ENCODE peak calls at places on chromosomes 6 and 20, in six cellular contexts. H is mesothelial cell of epicardium; X is AG09319; F is CD8-positive, alpha-beta T cell; N is sigmoid colon; L is PC-3. B is an unnamed sample.

GRCh38 chr20:32632461-32633354 is 41.0 kb downstream of the C20orf203 start:
- DNase-seq in F (no peak), L (no peak), H (no peak), N (no peak), X (no peak), B (no peak)

GRCh38 chr20:13684566-13685222 is 46.0 kb upstream of the TASP1 start:
- DNase-seq in F (no peak), H (no peak), L (no peak), X (no peak), N (no peak), B (no peak)

GRCh38 chr6:88220493-88220892 is 54.3 kb upstream of the CNR1 start:
- DNase-seq in F (no peak), L (peak; percentile 14), H (no peak), N (no peak), X (no peak), B (no peak)

GRCh38 chr6:42405025-42405424 is 46.7 kb downstream of the TRERF1 start:
- DNase-seq in L (peak; percentile 41), H (no peak), N (no peak), X (no peak), F (no peak), B (no peak)

GRCh38 chr6:3517350-3517749 is 60.5 kb upstream of the SLC22A23 start:
- DNase-seq in L (peak; percentile 80), N (no peak), F (no peak), H (no peak), X (peak; percentile 85), B (no peak)

GRCh38 chr20:38673261-38673660 is 51.0 kb upstream of the SLC32A1 start:
- DNase-seq in H (no peak), L (no peak), N (no peak), F (no peak), X (no peak), B (no peak)

GRCh38 chr6:45951771-45952529 is 63.7 kb downstream of the CLIC5 start:
- DNase-seq in X (no peak), N (no peak), F (no peak), H (no peak), L (no peak), B (no peak)

GRCh38 chr20:19742974-19743649 is 14.9 kb upstream of the RIN2 start:
- DNase-seq in F (no peak), N (no peak), H (no peak), L (no peak), X (no peak), B (no peak)

GRCh38 chr6:113654396-113654795 is 202.7 kb upstream of the MARCKS start:
- DNase-seq in X (no peak), H (no peak), N (peak; percentile 86), L (peak; percentile 91), F (no peak), B (no peak)

GRCh38 chr6:31568537-31568961 is 3.5 kb upstream of the LTA start:
- DNase-seq in X (no peak), H (no peak), F (peak; percentile 60), L (no peak), N (no peak), B (peak; percentile 79)

GRCh38 chr6:146106532-146106931 is 77.7 kb downstream of the GRM1 start:
- DNase-seq in F (no peak), N (no peak), X (no peak), H (no peak), L (no peak), B (no peak)

GRCh38 chr6:142929751-142930358 is 15.1 kb downstream of the HIVEP2 start:
- DNase-seq in X (no peak), L (no peak), F (no peak), N (no peak), H (no peak), B (no peak)

GRCh38 chr20:13995841-13996240 is 525 bp downstream of the MACROD2 start:
- DNase-seq in X (no peak), H (peak; percentile 24), N (peak; percentile 71), L (peak; percentile 61), F (no peak), B (no peak)

GRCh38 chr6:4299476-4299875 is 164.1 kb upstream of the ECI2 start:
- DNase-seq in L (peak; percentile 57), N (no peak), H (no peak), X (no peak), F (no peak), B (no peak)

GRCh38 chr6:108581237-108581931 is 20.7 kb downstream of the FOXO3 start:
- DNase-seq in L (peak; percentile 33), N (peak; percentile 85), H (no peak), F (no peak), X (peak; percentile 86), B (no peak)

GRCh38 chr6:155128971-155129370 is 133.9 kb downstream of the TIAM2 start:
- DNase-seq in L (no peak), H (no peak), X (no peak), N (no peak), F (no peak), B (no peak)

GRCh38 chr6:170212956-170213636 is 77.8 kb downstream of the DLL1 start:
- DNase-seq in H (no peak), F (peak; percentile 1), N (peak; percentile 44), X (no peak), L (no peak), B (no peak)

GRCh38 chr6:164477126-164477525 is 832.3 kb downstream of the C6orf118 start:
- DNase-seq in X (no peak), H (no peak), L (no peak), F (no peak), N (no peak), B (no peak)

GRCh38 chr20:6845141-6845540 is 77.7 kb downstream of the BMP2 start:
- DNase-seq in F (no peak), N (no peak), H (no peak), X (no peak), L (no peak), B (no peak)

GRCh38 chr6:4624726-4625125 is 151.5 kb upstream of the CDYL start:
- DNase-seq in N (no peak), X (no peak), L (no peak), F (no peak), H (no peak), B (no peak)

GRCh38 chr20:57649617-57650015 is 29.4 kb upstream of the ZBP1 start:
- DNase-seq in X (no peak), L (no peak), F (no peak), N (no peak), H (no peak), B (no peak)

GRCh38 chr6:84428300-84428907 is 201.0 kb upstream of the CEP162 start:
- DNase-seq in F (no peak), L (peak; percentile 71), X (no peak), H (no peak), N (no peak), B (peak; percentile 28)

GRCh38 chr6:14635933-14636599 is 518.5 kb downstream of the CD83 start:
- DNase-seq in F (no peak), H (no peak), L (no peak), N (no peak), X (no peak), B (peak; percentile 43)

GRCh38 chr6:53828215-53828614 is 33.4 kb downstream of the LRRC1 start:
- DNase-seq in X (no peak), N (no peak), H (no peak), L (no peak), F (no peak), B (no peak)

GRCh38 chr6:20159098-20159497 is 53.2 kb downstream of the MBOAT1 start:
- DNase-seq in H (no peak), N (no peak), L (no peak), F (no peak), X (no peak), B (no peak)

GRCh38 chr6:125156496-125156895 is 2.9 kb downstream of the TPD52L1 start:
- DNase-seq in F (no peak), X (no peak), L (no peak), N (no peak), H (no peak), B (no peak)

GRCh38 chr20:25194333-25194972 is 1.1 kb upstream of the ENTPD6 start:
- DNase-seq in F (no peak), L (no peak), H (no peak), N (no peak), X (no peak), B (no peak)

GRCh38 chr6:107624541-107624940 is 134.6 kb downstream of the SOBP start:
- DNase-seq in N (no peak), F (no peak), X (no peak), H (no peak), L (peak; percentile 74), B (no peak)

GRCh38 chr6:159398633-159399032 is 229.4 kb downstream of the FNDC1 start:
- DNase-seq in L (no peak), X (no peak), N (no peak), H (no peak), F (no peak), B (no peak)

GRCh38 chr20:4112490-4113420 is 97.4 kb upstream of the RNF24 start:
- DNase-seq in H (no peak), F (no peak), X (no peak), N (no peak), L (peak; percentile 87), B (peak; percentile 37)

GRCh38 chr6:54267798-54268197 is 40.4 kb upstream of the TINAG start:
- DNase-seq in F (no peak), L (peak; percentile 74), X (no peak), N (no peak), H (no peak), B (no peak)

GRCh38 chr6:137415834-137416190 is 78.4 kb downstream of the OLIG3 start:
- DNase-seq in N (no peak), L (no peak), X (no peak), H (no peak), F (no peak), B (no peak)

GRCh38 chr6:137416376-137417109 is 77.7 kb downstream of the OLIG3 start:
- DNase-seq in H (no peak), F (no peak), X (no peak), L (no peak), N (no peak), B (no peak)

GRCh38 chr6:137414599-137414998 is 79.6 kb downstream of the OLIG3 start:
- DNase-seq in N (no peak), X (no peak), L (no peak), F (no peak), H (no peak), B (no peak)

GRCh38 chr6:137413482-137413881 is 80.7 kb downstream of the OLIG3 start:
- DNase-seq in L (no peak), X (no peak), H (no peak), F (no peak), N (no peak), B (no peak)

GRCh38 chr6:137415127-137415833 is 78.9 kb downstream of the OLIG3 start:
- DNase-seq in L (peak; percentile 77), N (peak; percentile 71), H (no peak), F (peak; percentile 63), X (peak; percentile 56), B (peak; percentile 43)
- TF ChIP-seq CTCF in L (peak; percentile 75), N (peak; percentile 44), H (no peak), F (peak; percentile 54), X (peak; percentile 85), B (peak; percentile 78)

GRCh38 chr20:50381053-50381732 is 129.0 kb upstream of the PTPN1 start:
- DNase-seq in H (no peak), X (no peak), N (no peak), L (no peak), F (no peak), B (no peak)
- TF ChIP-seq CTCF in H (no peak), X (no peak), N (no peak), L (no peak), F (no peak), B (no peak)

GRCh38 chr20:44642203-44643153 is 9.0 kb downstream of the ADA start:
- DNase-seq in F (peak; percentile 26), N (peak; percentile 90), L (peak; percentile 50), X (peak; percentile 24), H (no peak), B (peak; percentile 64)
- TF ChIP-seq CTCF in F (peak; percentile 44), N (no peak), L (no peak), X (no peak), H (no peak), B (peak; percentile 33)

GRCh38 chr20:44056010-44056698 is 130.8 kb downstream of the JPH2 start:
- DNase-seq in X (no peak), N (peak; percentile 24), L (peak; percentile 78), F (peak; percentile 73), H (no peak), B (no peak)
- TF ChIP-seq CTCF in X (no peak), N (no peak), L (peak; percentile 87), F (peak; percentile 61), H (no peak), B (peak; percentile 53)